ENCODE peak calls at places on chromosomes 1 and 21, in six cellular contexts. Z is activated T-cell treated with anti-CD3 and anti-CD28 coated beads, Interleukin-2, amount 50 U/mL, for 72 hours; W is activated CD4-positive, alpha-beta T cell treated with anti-CD3 and anti-CD28 coated beads, Interleukin-2, amount 50 U/mL, for 4 hours; R is NCI-H1105 treated with DMSO at 0.1 percent for 48 hours; V is HEK293T; L is T-helper 2 cell. E is an unnamed sample.
A peak's percentile ranks its signal among the peaks of the same experiment; 100 is the strongest.

GRCh38 chr1:97379387-97380075 is 541.3 kb downstream of the DPYD start:
- DNase-seq in R (no peak), W (no peak), Z (no peak), L (no peak), V (no peak), E (no peak)

GRCh38 chr1:172616646-172617045 is 42.3 kb upstream of the FASLG start:
- DNase-seq in R (no peak), W (no peak), Z (no peak), L (no peak), V (no peak), E (no peak)

GRCh38 chr1:180157576-180158057 is 2.9 kb downstream of the QSOX1 start:
- DNase-seq in W (no peak), L (no peak), R (peak; percentile 15), Z (no peak), V (no peak), E (no peak)

GRCh38 chr1:101846820-101847219 is 149.9 kb downstream of the OLFM3 start:
- DNase-seq in V (peak; percentile 17), L (no peak), R (peak; percentile 59), W (no peak), Z (no peak), E (no peak)

GRCh38 chr1:113675299-113675698 is 84.0 kb downstream of the PHTF1 start:
- DNase-seq in W (no peak), V (no peak), L (no peak), R (no peak), Z (no peak), E (no peak)

GRCh38 chr1:10730985-10731384 is 65.5 kb downstream of the CASZ1 start:
- DNase-seq in L (no peak), R (no peak), W (no peak), Z (peak; percentile 8), V (no peak), E (no peak)

GRCh38 chr21:36247316-36247715 is 72.7 kb upstream of the MORC3 start:
- DNase-seq in L (no peak), R (no peak), Z (no peak), V (no peak), W (no peak), E (no peak)

GRCh38 chr1:180136968-180137356 is 17.7 kb upstream of the QSOX1 start:
- DNase-seq in V (no peak), W (no peak), R (no peak), Z (no peak), L (no peak), E (no peak)

GRCh38 chr21:41580758-41581554 is 73.0 kb upstream of the TMPRSS2 start:
- DNase-seq in W (no peak), R (no peak), L (no peak), Z (no peak), V (no peak), E (no peak)

GRCh38 chr1:187621961-187622360 is 793.2 kb downstream of the PLA2G4A start:
- DNase-seq in Z (no peak), R (no peak), L (no peak), V (no peak), W (no peak), E (no peak)

E was measured in GM10248.